ENCODE peak calls at places on chromosomes 4 and X, in five cellular contexts. S, V, F, I and R are unnamed samples.

GRCh38 chr4:163193717-163194116 is 27.0 kb upstream of the NAF1 start:
- DNase-seq in V (no peak), S (no peak), I (no peak), F (no peak), R (no peak)

GRCh38 chr4:148057425-148058020 is 325.6 kb downstream of the ARHGAP10 start:
- DNase-seq in F (no peak), S (no peak), I (no peak), V (no peak), R (no peak)

GRCh38 chr4:3445111-3445820 is 3.5 kb downstream of the HGFAC start:
- DNase-seq in F (no peak), S (no peak), I (no peak), V (no peak), R (no peak)

GRCh38 chrX:115949900-115950822 is 220.4 kb upstream of the AGTR2 start:
- DNase-seq in F (no peak), I (no peak), S (no peak), V (no peak), R (no peak)

GRCh38 chr4:186554890-186555827 is at the start of gene MTNR1A:
- DNase-seq in V (no peak), I (no peak), F (no peak), S (no peak), R (peak; percentile 22)

GRCh38 chr4:89123418-89123817 is 12.1 kb downstream of the TIGD2 start:
- DNase-seq in S (no peak), I (no peak), V (no peak), F (no peak), R (peak; percentile 27)

GRCh38 chr4:176443646-176444409 is 124.1 kb downstream of the SPCS3 start:
- DNase-seq in S (no peak), I (no peak), V (peak; percentile 19), F (no peak), R (peak; percentile 43)

GRCh38 chrX:121579016-121579760 is 531.8 kb downstream of the GLUD2 start:
- DNase-seq in V (no peak), S (no peak), F (peak; percentile 24), I (no peak), R (peak; percentile 49)

GRCh38 chrX:84477114-84477513 is 25.1 kb downstream of the HDX start:
- DNase-seq in V (no peak), F (no peak), I (no peak), S (no peak), R (no peak)

GRCh38 chrX:31271615-31272471 is 200.0 kb upstream of the FTHL17 start:
- DNase-seq in I (no peak), S (no peak), V (no peak), F (no peak), R (no peak)

GRCh38 chrX:19723427-19723826 is 164.0 kb downstream of the SH3KBP1 start:
- DNase-seq in V (no peak), I (no peak), S (no peak), F (no peak), R (no peak)

GRCh38 chr4:76589402-76589801 is 154.4 kb downstream of the SHROOM3 start:
- DNase-seq in I (peak; percentile 80), F (no peak), S (peak; percentile 35), V (peak; percentile 72), R (peak; percentile 62)

GRCh38 chr4:184330008-184330400 is 112.3 kb upstream of the ENPP6 start:
- DNase-seq in I (no peak), S (peak; percentile 50), V (no peak), F (no peak), R (peak; percentile 53)

GRCh38 chrX:138925330-138925729 is 213.8 kb upstream of the FGF13 start:
- DNase-seq in S (no peak), F (peak; percentile 26), I (peak; percentile 82), V (peak; percentile 86), R (peak; percentile 69)

GRCh38 chr4:108900018-108900417 is 137.2 kb upstream of the ETNPPL start:
- DNase-seq in S (no peak), I (no peak), F (no peak), V (no peak), R (no peak)

GRCh38 chr4:143411527-143412480 is 75.1 kb downstream of the GAB1 start:
- DNase-seq in I (no peak), F (no peak), S (no peak), V (peak; percentile 26), R (peak; percentile 68)

GRCh38 chrX:11533211-11533651 is 132.5 kb downstream of the ARHGAP6 start:
- DNase-seq in F (peak; percentile 82), V (peak; percentile 61), S (no peak), I (peak; percentile 42), R (peak; percentile 85)